ENCODE peak calls at places on chromosomes 12 and 14, in seven cellular contexts. K is mesenchymal stem cell; D is Daoy; O is CD4-positive, alpha-beta T cell; A is HEK293T; G is fibroblast of mammary gland; P is NCI-H1105. W is an unnamed sample.

GRCh38 chr14:97776890-97777564 is 979.8 kb downstream of the VRK1 start:
- DNase-seq in A (no peak), K (no peak), D (no peak), O (no peak), G (no peak), P (no peak), W (no peak)

GRCh38 chr12:2161478-2161877 is 108.7 kb downstream of the CACNA1C start:
- DNase-seq in K (peak; percentile 43), P (no peak), A (no peak), O (no peak), D (no peak), G (peak; percentile 84), W (no peak)

GRCh38 chr12:55716582-55717396 is 943 bp downstream of the BLOC1S1 start:
- DNase-seq in P (no peak), D (peak; percentile 56), G (peak; percentile 77), O (no peak), K (no peak), A (no peak), W (no peak)

GRCh38 chr12:129720618-129721017 is 183.2 kb downstream of the TMEM132D start:
- DNase-seq in P (no peak), A (no peak), K (no peak), D (no peak), G (no peak), O (no peak), W (no peak)

GRCh38 chr14:71586131-71586893 is 345.9 kb upstream of the RGS6 start:
- DNase-seq in P (peak; percentile 13), K (peak; percentile 40), D (no peak), G (peak; percentile 48), A (no peak), O (no peak), W (peak; percentile 76)

GRCh38 chr14:68820999-68821683 is 28.3 kb upstream of the ZFP36L1 start:
- DNase-seq in O (no peak), K (no peak), D (peak; percentile 83), G (no peak), A (no peak), P (no peak), W (no peak)

GRCh38 chr14:95495538-95496025 is 20.9 kb downstream of the SYNE3 start:
- DNase-seq in A (no peak), P (no peak), O (no peak), D (no peak), G (no peak), K (no peak), W (no peak)

GRCh38 chr12:52346596-52346995 is 20.7 kb downstream of the KRT85 start:
- DNase-seq in G (no peak), K (no peak), O (no peak), P (no peak), D (no peak), A (no peak), W (no peak)

GRCh38 chr12:27179399-27180214 is 64.5 kb upstream of the STK38L start:
- DNase-seq in P (no peak), G (peak; percentile 94), O (no peak), D (peak; percentile 96), A (peak; percentile 28), K (peak; percentile 93), W (peak; percentile 62)

W was measured in fibroblast of gingiva.